ENCODE peak calls at places on chromosome 17, in six cellular contexts. Z, F, C, N, U and E are unnamed samples.

GRCh38 chr17:34151081-34151480 is 104.0 kb upstream of the CCL2 start:
- DNase-seq in Z (no peak), F (no peak), C (no peak), N (no peak), U (no peak), E (peak)

GRCh38 chr17:74605361-74605760 is 13.3 kb upstream of the CD300LD start:
- DNase-seq in Z (peak), F (peak), C (no peak), N (no peak), U (peak), E (peak)

GRCh38 chr17:78105551-78105950 is 23.0 kb downstream of the TMC6 start:
- DNase-seq in Z (no peak), F (no peak), C (no peak), N (no peak), U (no peak), E (no peak)

GRCh38 chr17:4600563-4600962 is 16.2 kb downstream of the SMTNL2 start:
- DNase-seq in Z (no peak), F (peak), C (no peak), N (no peak), U (no peak), E (no peak)

GRCh38 chr17:27512511-27513346 is 56.5 kb downstream of the KSR1 start:
- DNase-seq in Z (no peak), F (no peak), C (no peak), N (no peak), U (peak), E (no peak)

GRCh38 chr17:74274703-74275340 is 788 bp downstream of the DNAI2 start:
- DNase-seq in Z (no peak), F (no peak), C (no peak), N (no peak), U (no peak), E (no peak)

GRCh38 chr17:61131555-61131954 is 268.1 kb upstream of the TBX2 start:
- DNase-seq in Z (no peak), F (no peak), C (no peak), N (no peak), U (no peak), E (no peak)

GRCh38 chr17:77231076-77231871 is 90.5 kb downstream of the SEC14L1 start:
- DNase-seq in Z (no peak), F (no peak), C (no peak), N (no peak), U (no peak), E (no peak)

GRCh38 chr17:13359774-13360173 is 242.0 kb downstream of the HS3ST3A1 start:
- DNase-seq in Z (no peak), F (no peak), C (no peak), N (no peak), U (no peak), E (no peak)

GRCh38 chr17:9183297-9183696 is 162.0 kb downstream of the NTN1 start:
- DNase-seq in Z (no peak), F (no peak), C (no peak), N (no peak), U (no peak), E (no peak)
- TF ChIP-seq CTCF in Z (no peak), F (no peak), C (no peak), N (no peak), U (no peak), E (no peak)

GRCh38 chr17:80568246-80568645 is 23.6 kb downstream of the RPTOR start:
- DNase-seq in Z (no peak), F (no peak), C (no peak), N (no peak), U (peak), E (no peak)
- TF ChIP-seq CTCF in Z (no peak), F (no peak), C (no peak), N (no peak), U (no peak), E (no peak)

DNA sequence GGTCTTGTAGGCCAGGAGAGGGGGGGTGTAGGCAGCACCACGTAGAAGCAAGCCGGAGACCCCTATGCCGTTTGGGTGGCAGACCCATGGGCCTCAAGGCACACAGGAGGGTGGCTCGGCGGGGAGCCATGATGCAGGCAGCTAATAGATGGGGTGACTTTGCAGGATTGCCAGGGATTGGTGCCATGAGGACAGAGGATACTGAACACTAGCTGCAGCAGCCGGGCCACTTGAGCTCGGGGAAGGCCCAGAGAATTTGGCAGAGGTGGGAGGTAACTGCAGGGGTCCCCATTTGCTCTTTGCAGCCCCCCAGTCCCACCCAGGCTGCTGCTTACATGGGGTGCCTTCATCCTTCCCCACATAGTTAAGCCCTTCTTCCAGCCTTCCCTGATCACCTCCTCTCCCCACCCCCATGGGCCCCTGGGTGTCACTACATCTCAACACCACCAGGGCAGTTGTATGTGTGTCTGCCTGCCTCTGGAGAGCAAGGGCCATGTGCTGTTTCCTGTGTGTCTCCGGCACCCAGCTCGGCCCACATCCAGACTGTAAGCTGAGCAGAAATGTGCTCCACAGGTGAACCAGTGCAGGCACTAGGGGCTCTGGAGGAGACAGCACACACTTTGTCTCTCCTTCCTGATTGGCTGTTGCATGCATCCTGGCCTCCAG is 52.1 kb downstream of the SREBF1 start:
- DNase-seq in Z (no peak), F (no peak), C (no peak), N (peak), U (no peak), E (no peak)
- TF ChIP-seq CTCF in Z (peak), F (no peak), C (peak), N (no peak), U (peak), E (peak)

GRCh38 chr17:58249270-58250133 is 11.1 kb downstream of the LPO start:
- DNase-seq in Z (peak), F (peak), C (peak), N (peak), U (peak), E (peak)

GRCh38 chr17:58252141-58252540 is 13.8 kb downstream of the LPO start:
- DNase-seq in Z (no peak), F (no peak), C (no peak), N (no peak), U (no peak), E (no peak)

GRCh38 chr17:58250344-58251011 is 12.1 kb downstream of the LPO start:
- DNase-seq in Z (no peak), F (no peak), C (no peak), N (no peak), U (no peak), E (no peak)

GRCh38 chr17:58253082-58253481 is 14.7 kb downstream of the LPO start:
- DNase-seq in Z (no peak), F (no peak), C (no peak), N (no peak), U (no peak), E (no peak)

DNA sequence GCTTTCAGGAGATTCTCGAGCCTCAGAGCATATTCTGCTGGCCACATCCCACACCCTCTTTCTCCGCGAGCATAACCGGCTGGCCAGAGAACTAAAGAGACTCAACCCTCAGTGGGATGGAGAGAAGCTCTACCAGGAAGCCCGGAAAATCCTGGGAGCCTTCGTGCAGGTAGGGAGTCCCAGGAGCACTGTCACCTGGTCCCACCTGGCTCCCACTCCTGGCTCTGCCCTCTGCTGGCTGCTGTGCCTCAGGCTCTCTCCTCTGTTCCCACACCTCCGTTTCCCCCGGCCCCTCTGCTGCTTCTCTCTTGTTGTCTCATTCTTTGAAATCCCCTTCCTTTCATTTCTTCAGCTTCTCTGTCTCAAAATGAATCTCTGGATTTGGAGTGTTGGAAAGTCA is 16.4 kb downstream of the LPO start:
- DNase-seq in Z (no peak), F (no peak), C (no peak), N (no peak), U (no peak), E (no peak)
- TF ChIP-seq CTCF in Z (no peak), F (no peak), C (no peak), N (no peak), U (no peak), E (no peak)

DNA sequence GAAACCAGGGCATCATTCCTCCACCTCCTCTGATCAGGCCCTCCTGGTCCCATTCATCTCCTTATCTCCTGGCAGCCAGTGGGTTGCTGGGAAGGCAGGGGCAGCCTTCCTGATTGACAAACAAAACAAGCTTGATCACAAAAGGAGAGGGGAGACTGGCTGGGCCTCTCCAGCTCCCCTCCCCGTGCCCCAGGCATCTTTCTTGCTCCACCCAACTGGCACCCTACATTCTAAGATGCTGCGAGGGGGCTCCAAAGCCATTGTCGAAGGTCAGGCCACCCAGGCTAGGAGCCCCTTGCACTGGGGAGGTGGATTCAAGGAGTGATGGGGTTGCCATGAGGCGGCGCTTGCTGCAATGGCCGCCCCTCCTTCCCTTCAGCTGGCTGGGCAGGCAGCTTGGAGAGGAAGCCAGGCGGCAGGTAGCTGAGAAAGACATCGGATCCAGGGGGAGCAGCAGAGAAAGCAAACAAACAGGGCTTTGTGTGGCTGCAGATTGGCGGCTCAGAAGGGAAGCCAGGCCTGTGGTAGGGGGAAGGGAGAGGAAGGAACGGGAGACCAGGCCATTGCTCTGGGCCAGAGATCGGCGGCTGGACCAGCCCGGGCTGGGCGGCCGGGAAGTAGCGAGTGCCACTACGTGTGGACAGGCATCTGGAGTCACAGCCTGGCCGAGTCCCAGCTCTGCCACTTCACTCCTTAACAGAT is 12.1 kb downstream of the RAI1 start:
- DNase-seq in Z (peak), F (peak), C (no peak), N (no peak), U (no peak), E (no peak)
- TF ChIP-seq CTCF in Z (no peak), F (no peak), C (no peak), N (no peak), U (no peak), E (no peak)

GRCh38 chr17:54956802-54957201 is 11.7 kb downstream of the COX11 start:
- DNase-seq in Z (no peak), F (no peak), C (no peak), N (no peak), U (no peak), E (no peak)
- TF ChIP-seq CTCF in Z (no peak), F (no peak), C (no peak), N (no peak), U (no peak), E (no peak)

GRCh38 chr17:1970843-1971384 is 54.2 kb downstream of the RTN4RL1 start:
- DNase-seq in Z (no peak), F (no peak), C (no peak), N (no peak), U (no peak), E (no peak)
- TF ChIP-seq CTCF in Z (no peak), F (no peak), C (no peak), N (no peak), U (no peak), E (no peak)